ENCODE peak calls at places on chromosomes 13 and 19, in four cellular contexts. M is RWPE1, Y is fibroblast of lung, J is GM23248. Z is an unnamed sample.

GRCh38 chr19:50184196-50184595 is 19.2 kb upstream of the MYH14 start:
- DNase-seq in M (no peak), Y (no peak), J (no peak), Z (no peak)

GRCh38 chr13:63107163-63107935 is 1691.7 kb upstream of the PCDH20 start:
- DNase-seq in M (peak), Y (peak), J (no peak), Z (peak)

GRCh38 chr19:2246801-2247361 is 2.2 kb upstream of the AMH start:
- DNase-seq in M (no peak), Y (peak), J (peak), Z (no peak)

GRCh38 chr19:22807061-22807835 is 23.3 kb upstream of the ZNF99 start:
- DNase-seq in M (no peak), Y (no peak), J (no peak), Z (no peak)

GRCh38 chr19:39542198-39542597 is 2.2 kb upstream of the EID2 start:
- DNase-seq in M (no peak), Y (no peak), J (no peak), Z (no peak)

GRCh38 chr13:100394005-100394695 is 194.4 kb downstream of the GGACT start:
- DNase-seq in M (no peak), Y (peak), J (peak), Z (no peak)

GRCh38 chr19:5891938-5892771 is 11.4 kb downstream of the NDUFA11 start:
- DNase-seq in M (no peak), Y (peak), J (peak), Z (peak)

GRCh38 chr19:2186071-2186846 is 22.5 kb downstream of the DOT1L start:
- DNase-seq in M (no peak), Y (peak), J (peak), Z (no peak)

GRCh38 chr13:42574011-42574410 is at the start of gene TNFSF11:
- DNase-seq in M (no peak), Y (no peak), J (no peak), Z (no peak)

GRCh38 chr13:29548722-29549446 is 46.6 kb downstream of the SLC7A1 start:
- DNase-seq in M (no peak), Y (peak), J (peak), Z (no peak)

GRCh38 chr19:19021115-19021514 is 12.2 kb downstream of the SUGP2 start:
- DNase-seq in M (no peak), Y (peak), J (peak), Z (no peak)

GRCh38 chr13:61146158-61146557 is 269.5 kb downstream of the PCDH20 start:
- DNase-seq in M (no peak), Y (no peak), J (no peak), Z (no peak)

GRCh38 chr13:63605962-63606361 is 2190.3 kb upstream of the PCDH20 start:
- DNase-seq in M (no peak), Y (peak), J (no peak), Z (no peak)

GRCh38 chr19:47430041-47430802 is 10.9 kb upstream of the MEIS3 start:
- DNase-seq in M (no peak), Y (peak), J (peak), Z (no peak)

GRCh38 chr13:60150538-60150937 is 13.2 kb downstream of the DIAPH3 start:
- DNase-seq in M (no peak), Y (no peak), J (no peak), Z (no peak)

GRCh38 chr13:41254902-41255301 is 8.5 kb downstream of the MTRF1 start:
- DNase-seq in M (no peak), Y (no peak), J (no peak), Z (no peak)
- H3K27ac ChIP-seq in M (no peak), Y (no peak), J (no peak), Z (no peak)

DNA sequence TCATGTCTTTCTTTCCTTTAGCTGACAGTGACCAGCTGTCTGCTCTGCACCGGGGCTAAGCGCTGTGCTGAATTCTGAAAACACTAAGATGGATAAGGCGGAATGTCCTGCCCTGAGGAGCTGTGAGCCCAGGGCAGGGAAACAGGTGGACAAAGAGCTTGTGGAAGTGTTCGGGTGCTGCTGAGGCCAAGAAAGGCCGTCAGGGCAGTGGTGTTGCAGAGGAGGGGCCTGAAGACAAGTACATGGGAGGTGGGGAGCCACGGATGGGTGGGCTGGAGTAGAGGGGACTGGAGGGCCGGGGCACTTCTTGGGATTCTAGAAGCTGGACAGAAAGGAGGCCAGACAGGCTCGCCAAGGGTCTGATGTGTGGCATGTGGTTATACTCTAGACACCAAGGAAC is 66.2 kb upstream of the GPR183 start:
- DNase-seq in M (no peak), Y (no peak), J (no peak), Z (no peak)
- H3K27ac ChIP-seq in M (no peak), Y (no peak), J (no peak), Z (no peak)

GRCh38 chr13:35866801-35867200 is 264.4 kb downstream of the DCLK1 start:
- DNase-seq in M (no peak), Y (no peak), J (no peak), Z (no peak)

GRCh38 chr13:35876601-35877000 is 254.6 kb downstream of the DCLK1 start:
- DNase-seq in M (no peak), Y (peak), J (peak), Z (no peak)

GRCh38 chr13:35874704-35875103 is 256.5 kb downstream of the DCLK1 start:
- DNase-seq in M (no peak), Y (no peak), J (no peak), Z (no peak)

GRCh38 chr13:35871561-35871960 is 259.6 kb downstream of the DCLK1 start:
- DNase-seq in M (no peak), Y (no peak), J (no peak), Z (no peak)

DNA sequence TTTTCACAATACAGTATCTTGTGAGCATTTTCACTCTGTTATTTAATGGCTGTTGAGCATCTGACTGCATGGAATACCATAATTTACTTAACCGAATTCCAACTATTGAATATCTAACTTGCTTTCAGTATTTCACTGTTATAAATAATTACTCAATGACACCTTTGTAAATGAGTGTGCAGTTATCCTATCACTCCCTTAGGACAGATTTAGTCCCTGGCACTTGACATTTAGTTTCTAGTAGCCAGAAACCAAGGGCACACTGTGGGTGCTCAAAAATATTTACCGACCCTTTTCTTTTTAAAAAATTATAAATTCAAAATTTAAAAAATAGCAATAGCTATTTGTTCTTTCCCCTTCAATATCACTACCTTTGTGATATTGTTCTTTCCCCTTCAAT is 258.8 kb downstream of the DCLK1 start:
- DNase-seq in M (no peak), Y (no peak), J (no peak), Z (no peak)
- H3K27ac ChIP-seq in M (no peak), Y (no peak), J (no peak), Z (no peak)

DNA sequence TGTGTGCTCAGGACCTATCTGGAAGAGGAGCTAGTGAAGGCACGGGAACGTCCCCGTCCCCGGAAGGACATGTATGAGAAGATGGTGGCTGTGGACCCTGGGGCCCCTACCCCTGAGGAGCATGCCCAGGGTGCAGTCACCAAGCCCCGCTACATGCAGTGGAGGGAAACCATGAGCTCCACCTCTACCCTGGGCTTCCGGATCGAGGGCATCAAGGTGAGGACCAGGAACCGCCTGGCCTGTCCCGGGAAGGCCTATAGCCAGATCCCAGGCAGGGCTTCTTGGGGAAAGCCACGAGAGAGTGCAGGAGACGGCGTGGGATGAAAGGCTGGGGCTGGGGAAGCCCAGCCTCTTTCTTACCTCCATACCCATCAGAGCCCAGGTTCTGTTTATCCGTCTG is 16.2 kb downstream of the ITPKC start:
- DNase-seq in M (no peak), Y (no peak), J (no peak), Z (no peak)
- H3K27ac ChIP-seq in M (peak), Y (no peak), J (no peak), Z (no peak)

DNA sequence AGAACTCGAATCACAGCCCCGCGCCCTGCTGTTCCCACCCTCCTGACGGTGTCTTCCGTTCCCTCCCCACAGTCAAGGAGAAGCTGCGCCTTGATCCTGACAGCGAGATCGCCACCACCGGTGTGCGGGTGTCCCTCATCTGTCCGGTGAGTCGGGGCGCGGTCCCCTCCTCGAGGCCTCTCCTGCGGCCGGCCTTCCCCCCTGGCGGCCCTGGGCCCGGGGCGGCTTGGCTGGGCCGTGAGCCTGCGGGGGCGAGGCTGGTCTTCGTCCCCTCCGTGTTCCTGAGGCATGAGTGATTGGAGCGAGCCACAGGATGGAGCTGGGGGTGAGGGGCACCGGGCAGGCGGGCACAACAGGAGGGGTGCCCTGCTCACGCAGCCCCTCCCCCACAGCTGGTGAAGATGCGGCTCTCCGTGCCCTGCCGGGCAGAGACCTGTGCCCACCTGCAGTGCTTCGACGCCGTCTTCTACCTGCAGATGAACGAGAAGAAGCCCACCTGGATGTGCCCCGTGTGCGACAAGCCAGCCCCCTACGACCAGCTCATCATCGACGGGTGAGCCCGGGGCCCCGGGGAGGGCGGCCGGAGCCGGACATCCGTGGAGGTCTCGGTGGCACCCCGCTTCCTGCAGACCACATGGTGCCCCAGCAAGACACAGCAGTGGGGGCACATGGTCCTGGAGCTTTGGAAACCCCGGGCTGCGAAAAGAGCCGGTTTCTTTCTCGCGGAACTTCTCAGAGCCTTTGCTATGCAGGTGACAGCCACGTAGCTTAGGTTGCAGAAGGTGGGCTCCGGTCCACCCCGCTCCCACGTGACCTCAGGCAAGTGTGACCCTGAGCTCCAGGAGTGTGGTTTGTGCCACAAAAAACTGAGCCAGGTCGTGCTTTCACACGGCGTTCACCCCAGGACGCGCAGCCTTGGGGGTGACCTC is 25.8 kb downstream of the PIAS4 start:
- DNase-seq in M (no peak), Y (no peak), J (no peak), Z (no peak)
- H3K27ac ChIP-seq in M (peak), Y (no peak), J (no peak), Z (no peak)

GRCh38 chr13:50365683-50366391 is 350.6 kb downstream of the KCNRG start:
- DNase-seq in M (peak), Y (peak), J (no peak), Z (no peak)
- H3K27ac ChIP-seq in M (no peak), Y (no peak), J (no peak), Z (no peak)

DNA sequence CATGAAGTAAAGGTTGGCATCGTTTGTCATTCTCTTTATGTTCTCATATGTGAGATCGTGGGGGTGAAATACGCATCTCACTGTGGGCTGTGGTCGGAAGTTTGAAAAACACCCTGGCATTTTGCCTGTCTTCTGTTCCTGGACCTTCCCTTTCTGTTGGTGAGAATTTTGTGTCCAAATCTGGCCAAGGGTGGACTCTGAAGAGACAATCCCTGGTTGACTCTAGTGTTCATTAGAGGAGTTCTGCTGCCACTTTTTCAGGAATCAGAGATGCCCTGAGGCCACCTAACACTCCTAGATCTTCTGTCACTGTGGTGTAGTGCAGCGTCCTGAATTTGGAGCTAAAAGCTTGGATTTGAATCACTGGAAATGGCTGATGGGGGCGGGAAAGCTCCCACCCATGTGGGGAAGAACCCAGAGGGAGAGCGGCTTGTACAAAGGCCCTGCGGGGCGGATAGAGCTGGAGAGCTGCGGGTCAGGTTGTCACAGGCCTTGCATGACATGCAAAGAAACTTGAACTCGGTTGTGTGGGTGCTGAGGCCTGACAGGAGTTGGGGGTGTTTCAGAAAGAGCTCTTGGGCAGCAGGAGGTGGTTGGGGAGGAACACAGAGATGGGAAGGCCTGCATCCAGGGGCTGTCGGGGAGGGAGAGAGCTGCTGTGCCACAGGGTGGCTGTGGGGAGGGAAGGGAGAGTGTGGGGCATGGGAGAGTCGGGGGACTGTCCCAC is 11.1 kb upstream of the SPATA13 start:
- DNase-seq in M (no peak), Y (peak), J (peak), Z (no peak)
- H3K27ac ChIP-seq in M (no peak), Y (peak), J (peak), Z (no peak)